ENCODE peak calls at places on chromosomes 1 and 21, in four cellular contexts. H is K562, O is GM12878, Y is GM12891. G is an unnamed sample.

GRCh38 chr1:210360852-210361477 is 32.3 kb downstream of the HHAT start:
- DNase-seq in O (no peak), Y (peak), H (no peak), G (no peak)

GRCh38 chr1:165424454-165425283 is 20.3 kb downstream of the RXRG start:
- DNase-seq in Y (no peak), H (no peak), O (no peak), G (peak)

GRCh38 chr1:12480748-12481362 is 137.2 kb downstream of the DHRS3 start:
- DNase-seq in Y (no peak), O (no peak), H (no peak), G (no peak)

GRCh38 chr21:27681841-27682240 is 715.0 kb upstream of the ADAMTS5 start:
- DNase-seq in O (no peak), H (no peak), Y (no peak), G (no peak)

GRCh38 chr1:20187103-20187812 is 940 bp upstream of the PLA2G2C start:
- DNase-seq in H (peak), O (no peak), Y (no peak), G (no peak)

GRCh38 chr1:157878059-157878458 is 36.5 kb upstream of the CD5L start:
- DNase-seq in H (peak), O (no peak), Y (no peak), G (no peak)

GRCh38 chr1:229229137-229229720 is 41.7 kb upstream of the RAB4A start:
- DNase-seq in O (no peak), H (no peak), Y (no peak), G (peak)

GRCh38 chr1:177902151-177902765 is 67.6 kb downstream of the SEC16B start:
- DNase-seq in Y (no peak), O (no peak), H (no peak), G (no peak)

GRCh38 chr1:235327559-235328270 is at the start of gene ARID4B:
- DNase-seq in Y (peak), H (peak), O (no peak), G (no peak)

GRCh38 chr1:234535763-234536515 is 57.0 kb upstream of the TARBP1 start:
- DNase-seq in H (no peak), O (no peak), Y (no peak), G (no peak)

GRCh38 chr1:53359225-53359933 is 31.5 kb upstream of the LRP8 start:
- DNase-seq in O (no peak), H (no peak), Y (no peak), G (no peak)

GRCh38 chr1:187685338-187685737 is 856.6 kb downstream of the PLA2G4A start:
- DNase-seq in O (no peak), H (no peak), Y (no peak), G (no peak)

GRCh38 chr21:35039595-35040291 is 9.4 kb downstream of the RUNX1 start:
- DNase-seq in H (no peak), Y (no peak), O (no peak), G (no peak)

GRCh38 chr21:15289896-15290841 is 225.4 kb upstream of the NRIP1 start:
- DNase-seq in H (peak), Y (no peak), O (no peak), G (no peak)

GRCh38 chr1:3904006-3904842 is 4.2 kb upstream of the C1orf174 start:
- DNase-seq in H (no peak), O (no peak), Y (no peak), G (no peak)

GRCh38 chr1:167488786-167489185 is 29.5 kb downstream of the CD247 start:
- DNase-seq in O (no peak), H (no peak), Y (no peak), G (no peak)

GRCh38 chr21:40176732-40177131 is 309.5 kb downstream of the PCP4 start:
- DNase-seq in O (no peak), H (no peak), Y (no peak), G (no peak)

GRCh38 chr1:243325305-243325890 is 69.6 kb downstream of the SDCCAG8 start:
- DNase-seq in H (peak), O (no peak), Y (no peak), G (peak)

GRCh38 chr1:56360021-56360420 is 219.3 kb downstream of the PLPP3 start:
- DNase-seq in H (no peak), Y (no peak), O (no peak), G (no peak)

GRCh38 chr1:69524010-69524409 is 43.7 kb upstream of the LRRC7 start:
- DNase-seq in O (no peak), Y (no peak), H (no peak), G (no peak)

GRCh38 chr1:192557841-192558595 is 17.6 kb upstream of the RGS1 start:
- DNase-seq in H (no peak), O (no peak), Y (no peak), G (no peak)

GRCh38 chr1:213163278-213163711 is 112.3 kb downstream of the RPS6KC1 start:
- DNase-seq in H (no peak), Y (no peak), O (no peak), G (no peak)

GRCh38 chr1:163069142-163069541 is at the start of gene RGS4:
- DNase-seq in Y (no peak), O (no peak), H (no peak), G (no peak)

GRCh38 chr21:28454978-28455600 is 537.6 kb downstream of the LTN1 start:
- DNase-seq in O (no peak), Y (no peak), H (no peak), G (no peak)

GRCh38 chr1:59163268-59164092 is 133.4 kb upstream of the FGGY start:
- DNase-seq in H (no peak), Y (no peak), O (no peak), G (no peak)

GRCh38 chr1:116472431-116472961 is 98.3 kb downstream of the CD58 start:
- DNase-seq in O (no peak), H (no peak), Y (no peak), G (no peak)

GRCh38 chr1:50774759-50775351 is 185.2 kb downstream of the FAF1 start:
- DNase-seq in H (peak), Y (no peak), O (peak), G (peak)

GRCh38 chr1:19370453-19371170 is 58.5 kb downstream of the SLC66A1 start:
- DNase-seq in H (no peak), O (no peak), Y (no peak), G (no peak)

GRCh38 chr1:223089250-223089649 is 53.8 kb downstream of the TLR5 start:
- DNase-seq in H (no peak), O (no peak), Y (no peak), G (no peak)

GRCh38 chr1:215087603-215088002 is 5.1 kb downstream of the KCNK2 start:
- DNase-seq in H (no peak), Y (no peak), O (no peak), G (no peak)

GRCh38 chr1:202264300-202265075 is 70.9 kb downstream of the LGR6 start:
- DNase-seq in Y (no peak), H (no peak), O (no peak), G (no peak)

GRCh38 chr1:1213919-1214599 is at the start of gene TNFRSF4:
- DNase-seq in Y (no peak), H (no peak), O (no peak), G (no peak)

GRCh38 chr1:225889743-225890142 is 797 bp upstream of the LEFTY1 start:
- DNase-seq in O (no peak), Y (no peak), H (no peak), G (no peak)

GRCh38 chr21:37098756-37099155 is 25.7 kb downstream of the TTC3 start:
- DNase-seq in H (no peak), Y (no peak), O (no peak), G (no peak)
- TF ChIP-seq SPI1 in H (no peak), Y (no peak), O (no peak), G (no peak)

GRCh38 chr1:67261646-67262045 is 46.0 kb upstream of the IL12RB2 start:
- DNase-seq in H (no peak), Y (no peak), O (no peak), G (no peak)
- TF ChIP-seq SPI1 in H (no peak), Y (no peak), O (no peak), G (no peak)

DNA sequence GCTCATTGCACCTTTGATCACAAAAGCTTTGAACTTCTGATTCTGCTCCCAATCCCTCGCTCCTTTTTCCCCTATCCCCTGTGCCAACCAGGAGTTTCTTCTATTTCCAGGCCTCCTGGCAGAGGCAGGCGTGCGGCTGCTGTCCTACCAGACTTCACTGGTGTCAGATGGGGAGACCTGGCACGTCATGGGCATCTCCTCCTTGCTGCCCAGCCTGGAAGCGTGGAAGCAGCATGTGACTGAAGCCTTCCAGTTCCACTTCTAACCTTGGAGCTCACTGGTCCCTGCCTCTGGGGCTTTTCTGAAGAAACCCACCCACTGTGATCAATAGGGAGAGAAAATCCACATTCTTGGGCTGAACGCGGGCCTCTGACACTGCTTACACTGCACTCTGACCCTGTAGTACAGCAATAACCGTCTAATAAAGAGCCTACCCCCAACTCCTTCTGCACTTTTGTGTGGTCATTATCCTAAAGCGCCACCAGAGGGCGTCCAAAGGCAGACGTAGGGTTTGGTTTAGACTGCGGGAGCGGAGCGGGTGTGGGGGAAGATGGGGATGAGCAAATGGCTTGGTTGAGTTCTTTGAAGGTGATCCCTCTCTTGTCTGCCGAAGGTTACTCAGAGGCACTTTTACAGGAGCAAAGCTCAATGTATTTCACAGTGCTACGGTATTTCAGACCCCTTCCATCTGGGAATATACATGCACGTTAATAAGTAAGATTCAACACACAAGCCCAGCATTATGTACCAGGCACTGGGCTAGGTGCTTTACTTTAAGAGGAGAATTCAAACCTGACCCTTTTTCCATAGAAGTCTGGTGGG is 24.7 kb downstream of the HMGCS2 start:
- DNase-seq in H (peak), Y (peak), O (peak), G (peak)
- TF ChIP-seq SPI1 in H (no peak), Y (no peak), O (no peak), G (no peak)

DNA sequence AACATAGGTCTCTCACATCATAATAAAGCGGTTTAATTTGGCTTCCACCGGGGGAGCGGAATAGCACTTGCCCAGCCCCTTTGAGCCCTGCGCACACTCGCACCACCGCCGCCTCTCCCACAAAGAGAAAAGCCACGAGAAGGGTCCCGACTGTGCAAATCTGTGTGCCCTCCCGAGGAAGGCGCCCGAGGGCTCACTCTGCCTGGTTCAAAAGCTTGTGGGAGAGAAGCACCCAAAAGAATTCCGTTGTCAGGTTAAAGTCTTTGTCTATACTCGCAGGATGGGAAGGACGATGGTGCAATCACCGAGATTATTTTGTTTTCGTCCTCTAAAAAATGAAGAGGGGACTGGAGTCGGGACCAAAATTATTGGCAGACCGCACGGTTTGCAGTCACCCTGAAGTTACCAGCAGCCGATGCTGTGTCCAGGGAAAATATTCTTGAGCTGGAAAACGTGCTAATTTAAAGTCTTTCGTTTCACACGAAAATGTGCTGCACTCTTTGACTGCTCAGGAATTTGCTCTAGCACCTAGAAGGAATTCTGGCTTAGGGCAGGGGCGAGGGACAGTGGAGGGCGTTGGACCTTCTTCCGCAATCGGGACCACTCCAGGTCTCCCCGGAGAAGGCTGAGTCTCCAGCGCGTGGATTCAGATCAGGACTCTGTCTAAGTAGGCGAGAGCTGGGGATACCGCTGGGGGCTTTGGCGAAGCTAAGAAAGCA is 6.6 kb upstream of the SIM2 start:
- DNase-seq in Y (no peak), O (no peak), H (no peak), G (no peak)
- TF ChIP-seq SPI1 in Y (no peak), O (no peak), H (no peak), G (no peak)

DNA sequence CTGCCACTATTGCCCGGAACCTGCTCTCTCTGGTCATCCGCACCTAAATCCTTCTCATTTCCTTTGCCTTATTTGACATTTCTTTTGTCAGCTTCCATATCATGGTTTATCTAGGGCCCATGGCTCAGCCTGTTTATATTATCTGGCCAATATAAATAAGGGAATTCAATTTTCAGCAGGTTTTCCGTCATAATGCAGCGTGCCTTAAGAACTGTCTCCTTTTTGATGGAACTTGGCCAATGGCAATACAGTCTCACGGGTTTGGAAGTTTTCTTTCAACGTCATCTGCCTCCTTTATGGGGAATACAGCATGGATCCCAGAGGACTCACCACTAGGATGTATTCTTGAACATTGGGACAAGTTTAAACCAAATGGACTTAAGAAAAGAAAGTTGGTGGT is 77.8 kb upstream of the KIAA0040 start:
- DNase-seq in H (no peak), Y (no peak), O (no peak), G (no peak)
- TF ChIP-seq SPI1 in H (no peak), Y (no peak), O (no peak), G (no peak)

GRCh38 chr1:76635784-76636183 is 231.5 kb upstream of the ST6GALNAC5 start:
- DNase-seq in H (no peak), O (no peak), Y (no peak), G (no peak)

GRCh38 chr1:76640723-76641122 is 226.6 kb upstream of the ST6GALNAC5 start:
- DNase-seq in Y (no peak), H (no peak), O (no peak), G (no peak)

GRCh38 chr1:76640092-76640491 is 227.2 kb upstream of the ST6GALNAC5 start:
- DNase-seq in H (no peak), O (no peak), Y (no peak), G (no peak)

GRCh38 chr1:76639181-76639580 is 228.1 kb upstream of the ST6GALNAC5 start:
- DNase-seq in H (no peak), O (no peak), Y (no peak), G (no peak)
- TF ChIP-seq SPI1 in H (no peak), O (no peak), Y (no peak), G (no peak)

G was measured in HL-60.